ENCODE peak calls at places on chromosomes 7 and 10, in four cellular contexts. S is tibial artery, M is heart right ventricle, L is HL-60. Z is an unnamed sample.
A peak's percentile ranks its signal among the peaks of the same experiment; 100 is the strongest.

GRCh38 chr10:93995598-93996271 is 2.0 kb downstream of the PLCE1 start:
- DNase-seq in S (no peak), L (no peak), M (no peak), Z (no peak)

GRCh38 chr10:61128196-61128595 is 184.2 kb upstream of the RHOBTB1 start:
- DNase-seq in M (no peak), L (no peak), S (no peak), Z (no peak)

GRCh38 chr7:83502636-83503035 is 146.3 kb downstream of the SEMA3E start:
- DNase-seq in M (no peak), S (no peak), L (no peak), Z (no peak)

GRCh38 chr10:112815238-112816032 is 134.6 kb upstream of the TCF7L2 start:
- DNase-seq in M (no peak), S (peak; percentile 41), L (no peak), Z (no peak)

GRCh38 chr10:58952747-58953466 is 223.5 kb upstream of the PHYHIPL start:
- DNase-seq in M (peak; percentile 46), S (peak; percentile 70), L (peak; percentile 1), Z (no peak)

GRCh38 chr10:104622175-104622574 is 18.9 kb upstream of the SORCS3 start:
- DNase-seq in L (no peak), M (no peak), S (no peak), Z (no peak)

GRCh38 chr10:34768261-34768971 is 46.7 kb downstream of the PARD3 start:
- DNase-seq in M (peak; percentile 71), S (peak; percentile 55), L (no peak), Z (peak; percentile 83)

GRCh38 chr7:156152380-156152779 is 340.1 kb upstream of the SHH start:
- DNase-seq in L (no peak), M (no peak), S (no peak), Z (no peak)

GRCh38 chr7:116443101-116443523 is 56.4 kb upstream of the CAV2 start:
- DNase-seq in M (no peak), L (no peak), S (no peak), Z (no peak)

GRCh38 chr7:100759357-100760171 is 26.2 kb downstream of the ZAN start:
- DNase-seq in S (no peak), M (no peak), L (no peak), Z (no peak)

GRCh38 chr7:8290645-8291308 is 28.8 kb upstream of the ICA1 start:
- DNase-seq in M (no peak), S (no peak), L (no peak), Z (no peak)

GRCh38 chr7:19508124-19508523 is 200.7 kb downstream of the POLR1F start:
- DNase-seq in M (no peak), S (no peak), L (no peak), Z (no peak)

GRCh38 chr10:21413680-21414079 is 111.8 kb downstream of the SKIDA1 start:
- DNase-seq in S (no peak), L (no peak), M (no peak), Z (no peak)

GRCh38 chr7:78769551-78770101 is 683.8 kb downstream of the MAGI2 start:
- DNase-seq in L (no peak), S (no peak), M (no peak), Z (no peak)

GRCh38 chr10:93968452-93969044 is 25.2 kb upstream of the PLCE1 start:
- DNase-seq in L (no peak), S (no peak), M (peak; percentile 47), Z (peak; percentile 38)

GRCh38 chr10:29646960-29647431 is 12.2 kb upstream of the SVIL start:
- DNase-seq in M (no peak), L (no peak), S (no peak), Z (no peak)

GRCh38 chr7:156944876-156945275 is 4.6 kb upstream of the NOM1 start:
- DNase-seq in L (no peak), M (no peak), S (no peak), Z (no peak)

GRCh38 chr10:45495438-45496152 is 121.6 kb downstream of the ALOX5 start:
- DNase-seq in L (peak; percentile 8), M (no peak), S (no peak), Z (no peak)

GRCh38 chr7:74082770-74083116 is 861 bp upstream of the LIMK1 start:
- DNase-seq in M (no peak), L (no peak), S (no peak), Z (no peak)

GRCh38 chr10:14606633-14607032 is 168.1 kb downstream of the FAM107B start:
- DNase-seq in L (no peak), S (no peak), M (no peak), Z (no peak)

GRCh38 chr7:82534687-82535086 is 91.1 kb upstream of the CACNA2D1 start:
- DNase-seq in L (no peak), M (no peak), S (no peak), Z (no peak)

GRCh38 chr7:98221611-98222532 is 10.6 kb downstream of the BHLHA15 start:
- DNase-seq in M (no peak), L (no peak), S (no peak), Z (peak; percentile 9)

GRCh38 chr10:26486304-26486703 is 48.2 kb downstream of the APBB1IP start:
- DNase-seq in L (no peak), S (peak; percentile 46), M (peak; percentile 19), Z (no peak)

GRCh38 chr10:15363031-15363430 is 8.1 kb downstream of the FAM171A1 start:
- DNase-seq in S (no peak), L (no peak), M (no peak), Z (no peak)

GRCh38 chr7:156446990-156447389 is 193.6 kb upstream of the RNF32 start:
- DNase-seq in M (no peak), L (no peak), S (no peak), Z (no peak)

GRCh38 chr10:4093438-4093837 is 308.4 kb upstream of the KLF6 start:
- DNase-seq in M (no peak), L (no peak), S (no peak), Z (no peak)

GRCh38 chr7:104453190-104453589 is 124.8 kb downstream of the LHFPL3 start:
- DNase-seq in S (no peak), M (no peak), L (no peak), Z (no peak)
- TF ChIP-seq CTCF in S (no peak), M (no peak), L (no peak), Z (no peak)

GRCh38 chr7:142508251-142508650 is 241.0 kb upstream of the PRSS1 start:
- DNase-seq in S (no peak), M (no peak), L (no peak), Z (no peak)
- H3K27ac ChIP-seq in S (no peak overlapping the region), M (no peak overlapping the region), L (no peak overlapping the region), Z (no peak overlapping the region)

GRCh38 chr10:95602382-95602781 is 41.2 kb upstream of the SORBS1 start:
- DNase-seq in S (no peak), M (no peak), L (no peak), Z (no peak)

GRCh38 chr10:95601116-95601719 is 40.0 kb upstream of the SORBS1 start:
- DNase-seq in S (peak; percentile 86), M (peak; percentile 85), L (peak; percentile 33), Z (peak; percentile 71)

GRCh38 chr10:95597788-95598187 is 36.6 kb upstream of the SORBS1 start:
- DNase-seq in L (no peak), M (no peak), S (no peak), Z (no peak)

GRCh38 chr10:95604630-95605029 is 43.5 kb upstream of the SORBS1 start:
- DNase-seq in S (no peak), M (no peak), L (no peak), Z (no peak)

GRCh38 chr10:95600158-95600557 is 39.0 kb upstream of the SORBS1 start:
- DNase-seq in M (no peak), L (no peak), S (no peak), Z (no peak)
- TF ChIP-seq CTCF in M (no peak), L (no peak), S (no peak), Z (no peak)

DNA sequence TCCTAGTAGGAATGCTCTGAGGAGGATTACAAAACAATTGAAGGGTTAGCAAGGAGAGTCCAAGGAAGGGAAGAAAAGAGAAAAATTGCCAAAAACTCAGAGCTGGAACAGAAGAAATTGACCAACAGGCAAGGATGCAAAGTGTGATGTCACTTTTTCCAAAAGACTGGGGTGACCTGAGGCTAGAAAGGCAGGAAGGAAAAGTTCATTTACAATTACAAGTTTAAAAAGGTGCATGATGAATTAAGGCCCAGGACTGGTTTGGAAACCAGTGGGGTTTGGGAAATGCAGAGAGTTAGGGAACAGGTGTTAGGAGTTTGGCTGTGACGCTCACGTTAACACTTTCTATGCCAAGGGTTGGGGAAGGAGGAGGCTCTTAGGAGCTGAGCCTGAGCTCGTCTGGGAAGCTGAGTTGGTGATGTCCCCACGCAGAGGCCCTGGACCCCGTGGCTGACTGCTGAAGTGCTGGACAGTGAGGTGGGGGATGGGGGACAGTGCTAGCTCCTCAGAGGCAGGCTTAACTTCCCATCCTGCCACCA is 92.6 kb upstream of the PODXL start:
- DNase-seq in S (no peak), L (no peak), M (peak; percentile 29), Z (no peak)
- H3K27ac ChIP-seq in S (no peak overlapping the region), L (no peak overlapping the region), M (peak overlapping the region; percentile 73), Z (peak overlapping the region; percentile 58)